ENCODE peak calls at places on chromosomes 13 and 19, in four cellular contexts. V is body of pancreas, Q is tibial nerve, Y is right atrium auricular region. F is an unnamed sample.

GRCh38 chr13:71249031-71249430 is 618.0 kb downstream of the DACH1 start:
- DNase-seq in Q (no peak), V (no peak), Y (no peak), F (no peak)

GRCh38 chr13:94073006-94073744 is 406.3 kb downstream of the DCT start:
- DNase-seq in Y (no peak), V (no peak), Q (no peak), F (no peak)

GRCh38 chr19:12194827-12195500 is 32.1 kb downstream of the ZNF136 start:
- DNase-seq in V (peak; percentile 97), Y (peak; percentile 91), Q (peak; percentile 44), F (no peak)

GRCh38 chr13:100611678-100612492 is 23.3 kb upstream of the GGACT start:
- DNase-seq in Y (no peak), V (no peak), Q (no peak), F (no peak)

GRCh38 chr13:112065867-112066623 is 904 bp upstream of the SOX1 start:
- DNase-seq in Y (no peak), V (no peak), Q (no peak), F (no peak)

GRCh38 chr19:39199025-39199424 is 2.3 kb downstream of the NCCRP1 start:
- DNase-seq in V (peak; percentile 91), Y (no peak), Q (no peak), F (peak; percentile 37)

GRCh38 chr13:32206097-32206740 is 108.9 kb downstream of the ZAR1L start:
- DNase-seq in Y (no peak), V (no peak), Q (no peak), F (no peak)

GRCh38 chr13:22454586-22454985 is 726.2 kb upstream of the SGCG start:
- DNase-seq in V (no peak), Q (no peak), Y (no peak), F (no peak)

GRCh38 chr19:4061178-4061682 is 5.5 kb downstream of the ZBTB7A start:
- DNase-seq in Q (peak; percentile 83), Y (peak; percentile 90), V (peak; percentile 90), F (no peak)

GRCh38 chr19:48608798-48609263 is 2.3 kb downstream of the SPACA4 start:
- DNase-seq in Q (no peak), Y (no peak), V (no peak), F (no peak)

GRCh38 chr19:18708452-18709231 is 25.2 kb downstream of the CRTC1 start:
- DNase-seq in Y (no peak), Q (no peak), V (no peak), F (no peak)

GRCh38 chr19:19053508-19054314 is 10.1 kb upstream of the SLC25A42 start:
- DNase-seq in V (peak; percentile 68), Q (no peak), Y (no peak), F (peak; percentile 57)

GRCh38 chr13:101706651-101707050 is 254.2 kb downstream of the ITGBL1 start:
- DNase-seq in Q (no peak), V (no peak), Y (no peak), F (no peak)

GRCh38 chr13:105037064-105037463 is 1498.4 kb downstream of the EFNB2 start:
- DNase-seq in Q (no peak), Y (no peak), V (no peak), F (no peak)

DNA sequence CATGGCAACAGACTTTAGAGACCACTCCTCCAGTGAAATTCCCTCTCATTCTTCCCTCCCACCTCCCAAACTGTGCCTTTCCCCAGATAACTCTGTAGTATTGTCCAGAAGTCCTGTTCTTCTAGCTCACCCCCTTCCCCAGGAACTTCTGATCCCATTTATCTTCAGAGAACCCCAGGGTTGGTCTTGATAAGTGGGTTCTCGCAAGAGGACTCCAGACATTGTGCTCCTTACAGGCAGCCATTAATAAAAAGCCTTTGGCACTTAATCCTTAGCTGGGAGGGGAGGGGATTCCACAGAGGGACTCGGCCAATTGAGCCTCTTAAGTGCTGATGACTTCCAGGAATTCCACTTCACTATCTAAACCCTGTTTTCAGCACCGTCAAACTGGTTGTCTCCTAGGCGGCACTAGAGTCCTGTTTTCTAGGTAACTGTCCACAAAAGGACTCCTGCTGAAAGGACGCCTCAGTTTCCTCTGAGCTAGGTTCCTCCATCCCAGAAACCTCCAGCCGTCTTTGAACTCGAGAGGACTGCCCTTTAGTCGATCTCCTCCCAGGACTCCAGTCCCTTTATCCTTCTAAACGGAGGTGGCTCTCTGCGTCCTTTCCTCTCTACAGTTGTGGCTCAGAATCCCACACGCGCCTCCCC is 2.0 kb downstream of the LTBP4 start:
- DNase-seq in V (no peak), Q (no peak), Y (no peak), F (no peak)
- TF ChIP-seq CTCF in V (no peak), Q (no peak), Y (no peak), F (no peak)

DNA sequence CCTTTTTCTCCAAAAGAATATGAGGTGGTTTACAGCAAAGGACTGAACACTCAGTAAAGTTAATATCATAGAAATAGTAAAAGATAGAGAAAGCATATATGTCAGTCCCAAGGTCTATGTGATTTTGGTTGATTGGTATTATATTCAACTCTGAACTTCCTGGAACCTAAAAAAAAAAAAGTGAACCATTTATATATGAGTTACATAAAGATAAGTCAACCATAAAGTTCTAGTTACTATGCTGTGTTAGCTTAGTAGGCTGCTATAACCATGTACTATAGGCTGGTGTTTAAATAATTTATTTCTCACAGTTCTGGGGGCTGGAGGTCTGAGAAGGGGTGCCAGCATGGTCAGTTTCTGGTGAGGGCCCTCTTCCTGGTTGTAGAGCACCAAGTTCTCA is 475.6 kb downstream of the KLF12 start:
- DNase-seq in Q (no peak), V (no peak), Y (no peak), F (no peak)
- TF ChIP-seq CTCF in Q (no peak), V (no peak), Y (no peak), F (no peak)

GRCh38 chr19:30679789-30680188 is 307.6 kb downstream of the ZNF536 start:
- DNase-seq in V (no peak), Y (no peak), Q (no peak), F (no peak)
- TF ChIP-seq CTCF in V (no peak), Y (no peak), Q (no peak), F (no peak)

GRCh38 chr19:50602496-50602895 is 34.3 kb upstream of the LRRC4B start:
- DNase-seq in V (no peak), Q (no peak), Y (no peak), F (no peak)

GRCh38 chr19:50602935-50603334 is 34.7 kb upstream of the LRRC4B start:
- DNase-seq in Y (no peak), V (no peak), Q (no peak), F (no peak)

GRCh38 chr19:50607388-50607787 is 32.3 kb downstream of the SYT3 start:
- DNase-seq in Q (no peak), V (no peak), Y (no peak), F (no peak)

DNA sequence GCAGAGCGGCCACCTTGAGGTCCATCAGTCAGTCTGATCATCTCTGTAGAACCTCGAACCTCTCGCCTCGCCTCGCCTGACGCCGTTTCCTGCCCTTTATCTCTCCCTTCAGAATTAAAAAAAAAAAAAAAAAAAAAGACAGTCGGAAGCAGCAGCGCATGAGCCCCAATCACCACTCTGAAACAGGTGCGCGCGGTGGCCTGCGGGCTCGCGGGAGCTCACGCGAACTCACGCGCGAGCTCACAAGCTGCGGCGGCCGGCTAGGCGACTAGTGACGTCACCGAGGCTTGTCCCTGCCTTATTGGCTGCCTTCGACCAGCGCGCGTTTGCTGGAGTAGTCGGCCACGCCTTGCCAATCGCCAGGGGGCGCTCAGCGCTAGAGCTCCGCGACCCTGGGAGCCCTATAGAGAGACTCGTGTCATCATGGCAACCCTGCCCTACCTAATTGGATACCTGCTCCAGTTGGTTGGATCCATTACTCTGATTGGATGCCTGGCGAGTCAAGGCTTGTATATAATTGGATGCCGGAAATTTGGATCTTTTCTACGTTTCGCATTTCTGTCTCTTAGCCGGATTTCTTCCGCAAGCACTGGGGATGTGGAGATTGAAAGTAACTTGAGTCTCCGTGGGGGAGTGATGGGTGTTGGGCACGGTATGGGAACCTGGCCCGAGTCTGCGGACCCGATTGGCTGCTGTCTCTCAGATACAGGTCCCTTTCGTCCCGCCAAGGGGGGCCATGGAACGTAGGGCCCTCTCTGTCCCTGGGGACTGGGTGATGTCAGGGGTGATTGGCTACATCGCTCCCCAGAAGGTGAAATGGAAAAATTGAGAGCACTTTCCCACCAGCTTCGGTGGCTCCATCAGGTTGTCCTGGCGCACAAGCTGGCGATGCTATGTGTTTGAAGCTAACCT is 31.6 kb downstream of the SYT3 start:
- DNase-seq in Y (peak; percentile 69), Q (no peak), V (peak; percentile 31), F (peak; percentile 97)
- TF ChIP-seq CTCF in Y (no peak), Q (no peak), V (no peak), F (peak; percentile 80)

GRCh38 chr19:15479391-15480345 is at the start of gene PGLYRP2:
- DNase-seq in V (no peak), Q (no peak), Y (no peak), F (no peak)
- TF ChIP-seq CTCF in V (no peak), Q (no peak), Y (no peak), F (no peak)

GRCh38 chr19:51083181-51083580 is 494 bp upstream of the KLK14 start:
- DNase-seq in V (no peak), Y (no peak), Q (no peak), F (no peak)

GRCh38 chr19:51084505-51084904 is 1.8 kb upstream of the KLK14 start:
- DNase-seq in Y (no peak), V (no peak), Q (no peak), F (no peak)

GRCh38 chr19:51082641-51083040 is at the start of gene KLK14:
- DNase-seq in Y (no peak), Q (no peak), V (no peak), F (no peak)

GRCh38 chr19:51081476-51081875 is 1.2 kb downstream of the KLK14 start:
- DNase-seq in Q (no peak), V (no peak), Y (no peak), F (no peak)

GRCh38 chr19:51083783-51084182 is 1.1 kb upstream of the KLK14 start:
- DNase-seq in V (no peak), Y (no peak), Q (no peak), F (no peak)
- TF ChIP-seq CTCF in V (no peak), Y (no peak), Q (no peak), F (no peak)

GRCh38 chr19:45641274-45642105 is 2.3 kb upstream of the EML2 start:
- DNase-seq in Y (peak; percentile 78), Q (peak; percentile 57), V (peak; percentile 95), F (peak; percentile 70)
- TF ChIP-seq CTCF in Y (no peak), Q (no peak), V (no peak), F (no peak)

GRCh38 chr13:109747524-109747923 is 38.9 kb downstream of the IRS2 start:
- DNase-seq in Q (no peak), V (no peak), Y (peak; percentile 2), F (no peak)
- TF ChIP-seq CTCF in Q (no peak), V (no peak), Y (no peak), F (peak; percentile 26)

DNA sequence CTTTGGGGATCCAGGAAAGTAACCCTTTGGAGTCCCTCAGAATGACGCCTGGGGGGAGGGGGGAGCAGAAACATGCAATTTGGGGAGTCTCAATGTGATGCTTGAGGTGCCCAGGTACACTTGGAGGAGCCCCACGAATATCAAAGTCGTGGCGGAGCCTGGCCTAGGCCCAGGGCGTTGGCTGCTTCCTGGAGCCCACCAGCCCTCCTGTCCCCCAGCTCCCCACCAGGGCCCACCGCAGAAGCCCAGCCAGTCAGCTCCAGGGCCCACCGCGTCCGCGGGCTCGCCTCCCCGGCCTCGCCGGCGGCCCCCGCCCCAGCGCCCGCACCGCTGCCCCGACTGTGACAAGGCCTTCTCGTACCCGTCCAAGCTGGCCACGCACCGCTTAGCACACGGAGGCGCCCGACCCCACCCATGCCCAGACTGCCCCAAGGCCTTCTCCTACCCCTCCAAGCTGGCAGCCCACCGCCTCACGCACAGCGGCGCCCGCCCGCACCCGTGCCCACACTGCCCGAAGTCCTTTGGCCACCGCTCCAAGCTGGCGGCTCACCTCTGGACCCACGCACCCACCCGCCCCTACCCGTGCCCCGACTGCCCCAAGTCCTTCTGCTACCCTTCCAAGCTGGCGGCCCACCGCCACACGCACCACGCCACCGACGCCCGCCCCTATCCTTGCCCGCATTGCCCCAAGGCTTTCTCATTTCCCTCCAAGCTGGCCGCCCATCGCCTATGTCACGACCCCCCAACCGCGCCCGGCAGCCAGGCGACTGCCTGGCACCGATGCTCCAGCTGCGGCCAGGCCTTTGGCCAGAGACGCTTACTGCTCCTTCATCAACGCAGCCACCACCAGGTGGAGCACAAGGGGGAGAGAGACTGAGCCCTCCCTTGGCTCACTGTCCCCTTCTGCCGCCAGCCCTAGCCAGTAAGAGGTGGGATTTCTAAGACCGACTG is 2.1 kb downstream of the ZNF575 start:
- DNase-seq in V (peak; percentile 72), Q (peak; percentile 36), Y (peak; percentile 73), F (peak; percentile 68)
- TF ChIP-seq CTCF in V (peak; percentile 37), Q (peak; percentile 54), Y (peak; percentile 58), F (peak; percentile 60)

F was measured in neural crest cell.